ENCODE peak calls at places on chromosomes 16 and 17, in nine cellular contexts. T is islet precursor cell; A is memory B cell; D is cardiac fibroblast; N is activated CD8-positive, alpha-beta T cell treated with anti-CD3 and anti-CD28 coated beads, Interleukin-2, amount 10 ng/mL, durations not matched to agents 7 days and 5 days; U is psoas muscle; I is EL; Y is NT2/D1; R is NCI-H2029. C is an unnamed sample.

GRCh38 chr16:24525970-24526559 is 13.3 kb upstream of the RBBP6 start:
- DNase-seq in T (peak), A (no peak), D (peak), N (no peak), U (no peak), I (peak), Y (no peak), R (no peak), C (peak)

GRCh38 chr16:56711862-56712261 is 18.1 kb upstream of the NUP93 start:
- DNase-seq in T (no peak), A (no peak), D (no peak), N (no peak), U (no peak), I (no peak), Y (no peak), R (no peak), C (no peak)

GRCh38 chr16:88760424-88761142 is 24.4 kb downstream of the PIEZO1 start:
- DNase-seq in T (no peak), A (no peak), D (no peak), N (no peak), U (no peak), I (no peak), Y (no peak), R (no peak), C (no peak)

GRCh38 chr17:17681744-17682292 is 560 bp downstream of the RAI1 start:
- DNase-seq in T (peak), A (peak), D (peak), N (peak), U (peak), I (peak), Y (no peak), R (no peak), C (peak)

GRCh38 chr16:68369697-68370096 is 58.9 kb downstream of the PRMT7 start:
- DNase-seq in T (no peak), A (no peak), D (no peak), N (peak), U (no peak), I (no peak), Y (no peak), R (no peak), C (no peak)

GRCh38 chr17:12620200-12620720 is 45.4 kb upstream of the MYOCD start:
- DNase-seq in T (peak), A (no peak), D (peak), N (no peak), U (no peak), I (peak), Y (no peak), R (no peak), C (no peak)

GRCh38 chr17:7548585-7549400 is at the start of gene TNFSF12:
- DNase-seq in T (peak), A (peak), D (peak), N (peak), U (peak), I (peak), Y (no peak), R (no peak), C (peak)

GRCh38 chr16:65532218-65532617 is 410.4 kb upstream of the CDH11 start:
- DNase-seq in T (peak), A (no peak), D (no peak), N (no peak), U (no peak), I (peak), Y (no peak), R (no peak), C (no peak)

GRCh38 chr16:52318259-52319008 is 228.5 kb downstream of the TOX3 start:
- DNase-seq in T (peak), A (no peak), D (no peak), N (no peak), U (no peak), I (no peak), Y (peak), R (peak), C (no peak)

GRCh38 chr17:67624886-67625656 is 92.7 kb upstream of the NOL11 start:
- DNase-seq in T (no peak), A (no peak), D (no peak), N (no peak), U (no peak), I (no peak), Y (no peak), R (peak), C (no peak)

GRCh38 chr17:1762906-1763829 is 1.3 kb downstream of the SERPINF1 start:
- DNase-seq in T (no peak), A (no peak), D (peak), N (no peak), U (peak), I (peak), Y (no peak), R (no peak), C (peak)

GRCh38 chr16:28321700-28322411 is 29.5 kb downstream of the SBK1 start:
- DNase-seq in T (peak), A (peak), D (peak), N (peak), U (no peak), I (peak), Y (peak), R (no peak), C (peak)

GRCh38 chr17:58320163-58320558 is 8.4 kb downstream of the TSPOAP1 start:
- DNase-seq in T (peak), A (no peak), D (no peak), N (no peak), U (no peak), I (no peak), Y (no peak), R (no peak), C (no peak)

GRCh38 chr17:29042679-29043538 is at the start of gene PIPOX:
- DNase-seq in T (peak), A (no peak), D (peak), N (no peak), U (no peak), I (peak), Y (peak), R (peak), C (no peak)

GRCh38 chr16:11188801-11189740 is 66.9 kb downstream of the SOCS1 start:
- DNase-seq in T (no peak), A (no peak), D (no peak), N (no peak), U (no peak), I (no peak), Y (no peak), R (peak), C (no peak)

GRCh38 chr17:17701658-17702057 is 20.4 kb downstream of the RAI1 start:
- DNase-seq in T (no peak), A (no peak), D (no peak), N (no peak), U (no peak), I (no peak), Y (no peak), R (no peak), C (no peak)

GRCh38 chr16:24001706-24002105 is 165.9 kb downstream of the PRKCB start:
- DNase-seq in T (no peak), A (no peak), D (no peak), N (no peak), U (no peak), I (no peak), Y (no peak), R (no peak), C (no peak)

GRCh38 chr16:12262454-12263180 is 286.1 kb downstream of the SNX29 start:
- DNase-seq in T (no peak), A (no peak), D (no peak), N (no peak), U (no peak), I (no peak), Y (no peak), R (peak), C (no peak)

GRCh38 chr16:72317378-72317777 is 145.4 kb upstream of the PMFBP1 start:
- DNase-seq in T (no peak), A (no peak), D (peak), N (no peak), U (no peak), I (no peak), Y (no peak), R (no peak), C (no peak)

GRCh38 chr16:24367186-24367585 is 111.1 kb downstream of the CACNG3 start:
- DNase-seq in T (no peak), A (no peak), D (no peak), N (no peak), U (no peak), I (no peak), Y (no peak), R (peak), C (no peak)

GRCh38 chr17:62760059-62760887 is 47.8 kb downstream of the MARCHF10 start:
- DNase-seq in T (no peak), A (no peak), D (peak), N (no peak), U (no peak), I (peak), Y (no peak), R (no peak), C (no peak)

GRCh38 chr16:22117666-22118065 is 25.3 kb downstream of the VWA3A start:
- DNase-seq in T (no peak), A (no peak), D (no peak), N (no peak), U (no peak), I (no peak), Y (no peak), R (no peak), C (no peak)

GRCh38 chr16:87474017-87474416 is 18.8 kb downstream of the ZCCHC14 start:
- DNase-seq in T (peak), A (no peak), D (no peak), N (no peak), U (no peak), I (no peak), Y (no peak), R (no peak), C (no peak)

GRCh38 chr16:68898026-68898425 is 54.7 kb downstream of the TANGO6 start:
- DNase-seq in T (no peak), A (no peak), D (no peak), N (no peak), U (no peak), I (no peak), Y (no peak), R (no peak), C (no peak)

GRCh38 chr17:56593741-56594527 is 435 bp downstream of the NOG start:
- DNase-seq in T (peak), A (peak), D (peak), N (peak), U (peak), I (peak), Y (no peak), R (no peak), C (peak)

GRCh38 chr17:76270770-76271668 is 5.9 kb downstream of the UBALD2 start:
- DNase-seq in T (peak), A (peak), D (no peak), N (peak), U (peak), I (no peak), Y (no peak), R (no peak), C (no peak)

GRCh38 chr16:87414251-87414680 is 22.1 kb downstream of the MAP1LC3B start:
- DNase-seq in T (no peak), A (no peak), D (no peak), N (no peak), U (no peak), I (no peak), Y (no peak), R (no peak), C (no peak)

GRCh38 chr17:39270923-39271322 is 45.2 kb upstream of the STAC2 start:
- DNase-seq in T (no peak), A (no peak), D (peak), N (no peak), U (no peak), I (peak), Y (no peak), R (no peak), C (peak)

GRCh38 chr16:87336850-87337240 is 19.7 kb upstream of the C16orf95 start:
- DNase-seq in T (no peak), A (no peak), D (no peak), N (no peak), U (peak), I (no peak), Y (no peak), R (no peak), C (no peak)

GRCh38 chr17:55286681-55287589 is 22.2 kb downstream of the HLF start:
- DNase-seq in T (no peak), A (no peak), D (peak), N (no peak), U (no peak), I (peak), Y (no peak), R (no peak), C (no peak)

GRCh38 chr16:2148714-2149629 is 547 bp downstream of the RAB26 start:
- DNase-seq in T (peak), A (no peak), D (no peak), N (peak), U (no peak), I (peak), Y (no peak), R (no peak), C (no peak)

GRCh38 chr17:7191571-7192270 is 12.6 kb upstream of the ASGR1 start:
- DNase-seq in T (peak), A (no peak), D (peak), N (peak), U (no peak), I (peak), Y (peak), R (no peak), C (peak)